ENCODE peak calls at places on chromosome 20, in six cellular contexts. P is A549, O is Panc1, G is SK-N-SH, C is BE2C, F is PC-9. H is an unnamed sample. For H3K4me1, the result is how much of the 10 kb centered on the place peaks cover.

GRCh38 chr20:6006603-6006949 is 47.3 kb downstream of the LRRN4 start:
- DNase-seq in G (no peak), F (no peak), O (no peak), C (no peak), P (no peak), H (no peak)

GRCh38 chr20:47018381-47018780 is 123.7 kb downstream of the EYA2 start:
- DNase-seq in C (no peak), G (no peak), P (no peak), O (no peak), F (no peak), H (no peak)

GRCh38 chr20:40978761-40979160 is 49.9 kb upstream of the TOP1 start:
- DNase-seq in C (no peak), F (no peak), O (no peak), P (no peak), G (no peak), H (no peak)

GRCh38 chr20:44475694-44476560 is at the start of gene TTPAL:
- DNase-seq in O (peak), F (peak), C (peak), P (peak), G (peak), H (peak)

GRCh38 chr20:1173698-1174097 is 11.1 kb downstream of the TMEM74B start:
- DNase-seq in P (no peak), F (no peak), G (no peak), C (no peak), O (no peak), H (no peak)

GRCh38 chr20:48626226-48626937 is 201.4 kb downstream of the PREX1 start:
- DNase-seq in C (no peak), O (no peak), F (no peak), P (no peak), G (no peak), H (no peak)

GRCh38 chr20:9480066-9480465 is 34.3 kb upstream of the LAMP5 start:
- DNase-seq in P (no peak), O (no peak), F (no peak), G (no peak), C (peak), H (no peak)

GRCh38 chr20:50516180-50516934 is 6.2 kb downstream of the PTPN1 start:
- DNase-seq in G (no peak), P (no peak), C (no peak), O (no peak), F (no peak), H (no peak)

GRCh38 chr20:16028923-16029322 is 544.3 kb downstream of the KIF16B start:
- DNase-seq in F (no peak), P (no peak), G (no peak), O (no peak), C (no peak), H (no peak)

GRCh38 chr20:237479-237878 is 10.4 kb downstream of the DEFB129 start:
- DNase-seq in C (no peak), F (no peak), O (no peak), G (no peak), P (no peak), H (peak)

GRCh38 chr20:48564997-48565396 is 262.8 kb downstream of the PREX1 start:
- DNase-seq in G (no peak), P (no peak), C (peak), F (no peak), O (no peak), H (no peak)

GRCh38 chr20:43726811-43727338 is at the start of gene GTSF1L:
- DNase-seq in C (no peak), O (no peak), P (no peak), G (no peak), F (no peak), H (no peak)

GRCh38 chr20:1286267-1287036 is 20.4 kb downstream of the SNPH start:
- DNase-seq in C (no peak), P (no peak), F (no peak), O (no peak), G (no peak), H (no peak)

GRCh38 chr20:12371955-12372354 is 454.3 kb downstream of the BTBD3 start:
- DNase-seq in F (no peak), G (no peak), O (no peak), P (no peak), C (no peak), H (no peak)

GRCh38 chr20:48772183-48772976 is 55.4 kb downstream of the PREX1 start:
- DNase-seq in C (no peak), G (no peak), P (no peak), O (no peak), F (no peak), H (peak)

GRCh38 chr20:5643936-5644335 is 106.3 kb upstream of the SHLD1 start:
- DNase-seq in P (no peak), F (peak), O (no peak), C (no peak), G (no peak), H (no peak)

GRCh38 chr20:846894-847278 is 13.4 kb downstream of the FAM110A start:
- DNase-seq in C (no peak), O (no peak), P (no peak), G (no peak), F (no peak), H (peak)

GRCh38 chr20:53664121-53664520 is 70.5 kb upstream of the ZNF217 start:
- DNase-seq in C (no peak), O (no peak), P (no peak), F (no peak), G (no peak), H (no peak)

GRCh38 chr20:50346372-50347347 is 156.0 kb downstream of the CEBPB start:
- DNase-seq in F (peak), G (peak), O (no peak), P (no peak), C (peak), H (peak)

GRCh38 chr20:4136078-4136966 is 121.0 kb upstream of the RNF24 start:
- DNase-seq in O (no peak), F (no peak), G (no peak), C (no peak), P (peak), H (no peak)

GRCh38 chr20:9093203-9093962 is 24.5 kb downstream of the PLCB4 start:
- DNase-seq in O (no peak), F (no peak), G (no peak), P (no peak), C (no peak), H (no peak)

GRCh38 chr20:20499469-20499868 is 131.6 kb downstream of the INSM1 start:
- DNase-seq in G (no peak), F (no peak), C (no peak), O (no peak), P (no peak), H (no peak)

GRCh38 chr20:51134405-51134804 is 111.5 kb upstream of the KCNG1 start:
- DNase-seq in F (no peak), G (no peak), P (no peak), C (no peak), O (no peak), H (no peak)

DNA sequence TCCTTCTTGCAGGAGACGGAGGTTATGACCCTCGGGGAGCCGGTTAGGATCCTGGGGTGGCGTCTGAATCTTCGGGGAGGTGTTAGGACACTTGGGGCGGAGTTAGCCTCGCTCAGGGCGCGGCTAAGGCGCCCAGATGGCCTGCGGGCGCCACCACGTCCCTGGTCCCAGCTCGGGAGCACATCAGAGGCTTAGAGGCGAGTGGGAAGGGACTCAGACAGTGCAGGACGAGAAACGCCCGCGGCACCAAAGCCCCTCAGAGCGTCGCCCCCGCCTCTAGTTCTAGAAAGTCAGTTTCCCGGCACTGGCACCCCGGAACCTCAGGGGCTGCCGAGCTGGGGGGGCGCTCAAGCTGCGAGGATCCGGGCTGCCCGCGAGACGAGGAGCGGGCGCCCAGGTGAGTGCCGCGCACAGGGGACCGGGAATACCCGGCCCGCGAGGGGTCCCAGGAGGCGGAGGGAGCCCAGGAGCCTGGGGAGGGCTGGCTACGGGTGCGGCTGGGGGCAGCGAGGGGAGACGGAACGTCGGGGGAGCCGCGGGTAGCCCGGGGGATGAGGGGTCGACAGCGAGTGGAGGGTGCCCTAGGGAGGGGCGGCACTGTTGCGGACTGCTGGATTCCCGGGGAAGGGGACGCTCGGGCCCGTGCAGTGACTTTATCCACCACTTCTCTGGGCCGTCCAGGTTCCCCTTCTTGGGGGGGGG is at the start of gene HCK:
- DNase-seq in O (no peak), G (peak), F (no peak), P (peak), C (no peak), H (peak)
- TF ChIP-seq CTCF in O (no peak), G (no peak), F (no peak), P (no peak), C (no peak), H (no peak)

GRCh38 chr20:58130574-58130973 is 97.9 kb downstream of the ANKRD60 start:
- DNase-seq in O (no peak), C (no peak), G (no peak), F (no peak), P (no peak), H (peak)
- H3K4me1 ChIP-seq in O (under half), C (under half), G (under half), F (half or more), P (under half), H (under half)

DNA sequence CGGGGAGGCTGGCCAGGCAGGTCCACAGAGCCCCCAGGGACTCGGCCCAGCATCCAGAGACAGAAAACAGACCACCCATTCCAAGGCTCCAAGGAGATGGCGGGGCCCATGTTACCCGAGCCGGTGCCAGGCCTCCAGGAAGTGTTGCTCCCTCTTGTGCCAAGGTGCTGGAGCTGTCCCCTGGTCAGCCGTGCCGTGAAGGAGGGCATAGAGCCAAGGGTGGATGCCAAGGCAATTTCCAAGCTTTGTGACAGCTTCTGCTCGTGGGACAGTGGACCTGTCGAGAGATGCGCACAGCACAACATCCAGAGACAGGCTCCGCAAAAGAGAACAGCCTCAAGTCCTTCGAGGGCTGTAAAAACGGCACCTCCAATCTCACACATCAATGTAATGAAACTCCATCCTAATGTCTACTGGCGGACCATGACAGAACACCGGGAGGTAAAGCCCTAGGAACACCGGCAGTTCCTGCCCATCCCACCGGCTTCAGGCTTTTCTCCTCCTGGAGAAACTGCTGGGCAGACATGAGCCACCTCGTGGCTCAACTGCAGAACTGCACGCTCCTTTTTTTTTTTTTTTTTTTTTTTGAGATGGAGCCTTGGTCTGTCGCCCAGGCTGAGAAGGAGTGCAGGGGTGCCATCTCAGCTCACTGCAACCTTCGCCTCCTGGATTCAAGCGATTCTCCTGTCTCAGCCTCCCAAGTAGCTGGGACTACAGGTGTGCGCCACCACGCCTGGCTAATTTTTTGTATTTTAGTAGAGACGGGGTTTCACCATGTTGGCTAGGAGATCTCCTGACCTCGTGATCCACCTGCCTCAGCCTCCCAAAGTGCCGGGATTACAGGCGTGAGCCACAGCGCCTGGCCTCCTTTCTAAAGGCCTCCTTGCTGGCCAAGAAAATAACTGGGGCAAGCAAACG is 30.9 kb upstream of the AVP start:
- DNase-seq in P (peak), O (no peak), C (peak), G (peak), F (peak), H (no peak)
- TF ChIP-seq CTCF in P (peak), O (peak), C (peak), G (peak), F (peak), H (peak)

DNA sequence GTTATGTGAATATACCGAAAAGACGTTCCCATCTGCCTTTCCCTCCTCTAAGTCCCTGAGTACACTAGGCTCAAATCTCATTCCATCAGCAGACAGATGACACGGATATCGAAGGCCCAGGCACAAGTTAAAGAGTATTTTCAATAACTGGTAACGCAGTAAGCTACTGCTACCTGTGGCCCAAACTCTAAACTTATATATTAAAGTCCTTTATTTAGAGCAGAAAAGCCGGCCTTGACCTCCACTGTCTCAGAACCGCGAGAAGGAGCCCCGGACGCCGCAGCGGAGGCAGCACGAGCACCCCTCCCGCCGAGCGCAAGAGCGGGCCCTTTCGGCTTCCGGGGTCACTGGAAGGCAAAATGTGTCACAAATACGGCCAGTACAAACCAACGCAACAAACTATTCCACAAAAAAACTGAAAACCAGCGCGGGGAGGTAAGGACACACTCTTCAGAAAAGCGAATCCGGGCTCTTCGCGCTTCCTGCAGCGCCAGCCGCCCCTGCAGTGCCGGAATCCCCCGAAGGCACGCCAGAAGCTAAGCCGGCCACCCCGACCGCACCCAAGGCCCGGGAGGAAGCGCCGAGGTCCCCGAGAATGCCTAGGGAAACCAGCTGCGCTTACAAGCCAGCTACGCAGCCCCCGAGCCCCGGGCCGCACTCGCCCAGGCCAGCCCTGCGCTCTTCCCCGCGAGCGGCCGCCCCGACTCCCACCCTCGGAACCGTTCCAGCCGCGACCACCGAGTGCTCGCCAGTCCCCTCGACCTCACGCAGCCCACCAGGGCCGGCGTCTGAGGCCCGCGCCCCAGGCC is 681 bp downstream of the DIDO1 start:
- DNase-seq in P (no peak), F (no peak), O (no peak), C (no peak), G (peak), H (peak)
- H3K4me1 ChIP-seq in P (under half), F (under half), O (half or more), C (under half), G (under half), H (half or more)

GRCh38 chr20:57389695-57390603 is 1.2 kb upstream of the RBM38 start:
- DNase-seq in C (peak), G (no peak), O (no peak), P (no peak), F (no peak), H (peak)

GRCh38 chr20:57387945-57388351 is 3.2 kb upstream of the RBM38 start:
- DNase-seq in G (no peak), O (no peak), P (no peak), C (no peak), F (no peak), H (no peak)

GRCh38 chr20:57390604-57391438 is at the start of gene RBM38:
- DNase-seq in O (no peak), C (peak), G (peak), P (peak), F (no peak), H (peak)

GRCh38 chr20:57387463-57387862 is 3.7 kb upstream of the RBM38 start:
- DNase-seq in P (no peak), O (no peak), F (no peak), C (no peak), G (no peak), H (no peak)

DNA sequence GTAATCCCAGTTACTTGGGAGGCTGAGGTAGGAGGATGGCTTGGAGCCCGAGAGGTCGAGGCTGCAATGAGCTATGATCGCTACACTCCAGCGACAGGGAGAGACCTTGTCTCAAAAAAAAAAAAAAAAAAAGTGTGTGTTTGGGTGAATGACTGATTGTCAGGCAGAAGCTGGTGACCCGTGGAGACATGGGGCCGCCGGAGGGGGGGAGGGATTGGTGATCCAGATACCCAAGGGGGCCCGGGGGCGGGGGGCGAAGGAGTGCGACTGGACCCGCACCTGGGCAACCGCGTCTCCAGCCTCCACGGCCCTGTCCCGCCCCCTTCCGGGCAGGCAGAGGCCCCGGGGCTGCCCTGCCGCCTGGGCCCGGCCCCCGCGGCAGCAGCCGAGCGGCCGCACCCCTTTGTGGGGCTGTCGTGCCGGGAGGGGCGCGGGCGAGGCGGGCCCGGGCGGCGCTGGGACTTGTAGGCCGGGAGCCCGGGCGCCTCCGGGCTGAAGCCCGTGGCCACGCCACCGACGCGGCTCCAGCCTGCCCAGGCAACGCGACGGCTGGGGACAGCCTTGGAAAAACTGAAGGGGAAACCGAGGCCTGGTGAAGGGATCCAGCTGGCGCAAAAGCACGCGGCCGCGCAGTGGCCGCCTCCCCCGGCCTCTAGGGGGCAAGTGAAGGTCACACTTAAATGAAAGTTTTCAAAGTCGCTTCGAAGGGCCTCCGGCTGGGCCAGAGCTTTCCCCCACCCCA is 2.1 kb upstream of the RBM38 start:
- DNase-seq in G (no peak), O (no peak), F (peak), C (peak), P (no peak), H (peak)
- TF ChIP-seq CTCF in G (peak), O (no peak), F (no peak), C (no peak), P (peak), H (peak)

GRCh38 chr20:24376523-24377085 is 92.8 kb upstream of the SYNDIG1 start:
- DNase-seq in C (no peak), O (no peak), P (no peak), G (no peak), F (no peak), H (no peak)
- H3K4me1 ChIP-seq in C (under half), O (under half), P (under half), G (under half), F (under half), H (under half)

GRCh38 chr20:38175221-38176030 is 10.4 kb upstream of the TGM2 start:
- DNase-seq in P (no peak), C (no peak), F (no peak), G (no peak), O (no peak), H (no peak)
- TF ChIP-seq CTCF in P (no peak), C (no peak), F (no peak), G (no peak), O (no peak), H (no peak)

DNA sequence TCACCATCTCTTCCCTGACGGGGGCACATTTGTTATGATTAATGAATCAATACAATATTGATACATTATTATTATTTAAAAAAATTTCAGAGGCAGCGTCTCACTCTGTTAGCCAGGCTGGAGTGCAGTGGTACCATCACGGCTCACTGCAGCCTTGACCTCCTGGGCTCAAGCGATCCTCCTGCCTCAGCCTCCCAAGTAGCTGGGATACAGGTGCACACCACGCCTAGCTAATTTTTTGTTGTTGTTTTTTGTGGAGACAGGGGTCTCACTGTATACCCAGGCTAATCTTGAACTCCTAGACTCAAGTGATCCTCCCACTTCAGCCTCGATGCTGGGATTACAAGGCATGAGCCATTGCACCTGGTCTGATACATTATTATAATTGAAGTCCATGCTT is 4.9 kb upstream of the SRC start:
- DNase-seq in G (no peak), P (no peak), O (no peak), C (no peak), F (no peak), H (no peak)
- H3K4me1 ChIP-seq in G (under half), P (under half), O (under half), C (under half), F (under half), H (under half)

GRCh38 chr20:10683537-10683936 is 9.7 kb upstream of the JAG1 start:
- DNase-seq in C (no peak), F (no peak), O (no peak), G (no peak), P (no peak), H (no peak)

GRCh38 chr20:10679269-10679668 is 5.5 kb upstream of the JAG1 start:
- DNase-seq in F (no peak), C (no peak), G (no peak), O (no peak), P (no peak), H (no peak)

GRCh38 chr20:10681466-10681865 is 7.7 kb upstream of the JAG1 start:
- DNase-seq in F (no peak), G (no peak), O (no peak), P (no peak), C (no peak), H (no peak)

GRCh38 chr20:10682939-10683338 is 9.1 kb upstream of the JAG1 start:
- DNase-seq in C (no peak), O (no peak), G (no peak), F (no peak), P (no peak), H (no peak)

DNA sequence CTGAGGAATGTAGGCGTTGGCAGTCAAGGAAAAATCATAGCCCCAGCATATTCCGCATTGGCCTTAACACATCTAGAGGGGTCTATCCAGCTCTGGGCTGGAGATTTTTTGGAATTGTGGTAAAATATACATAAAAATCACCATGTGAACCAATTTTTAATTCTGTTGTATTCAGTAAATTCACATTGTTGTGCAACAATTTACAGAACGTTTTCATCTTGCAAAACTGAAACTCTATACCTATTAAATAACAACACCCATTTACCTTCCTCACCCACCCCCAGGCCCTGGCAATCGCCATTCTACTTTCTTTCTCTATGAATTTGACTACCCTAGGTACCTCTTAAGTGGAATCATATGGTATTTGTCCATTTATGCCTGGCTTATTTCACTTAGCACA is 6.8 kb upstream of the JAG1 start:
- DNase-seq in F (no peak), C (no peak), P (no peak), G (no peak), O (no peak), H (no peak)
- TF ChIP-seq CTCF in F (no peak), C (no peak), P (no peak), G (no peak), O (no peak), H (no peak)